ENCODE peak calls at places on chromosomes 1 and 21, in eight cellular contexts. Z is GM23338; B is SW 1271; H is T-helper 22 cell; R is AML-193; F is stimulated activated CD8-positive, alpha-beta memory T cell treated with anti-CD3 and anti-CD28 coated beads, Interleukin-7, amount 100 ng/mL, for 1 hour; D is activated naive CD4-positive, alpha-beta T cell treated with Interleukin-2 at 50 U/mL for 16 hours; E is heart left ventricle. P is an unnamed sample.
A peak's percentile ranks its signal among the peaks of the same experiment; 100 is the strongest.

GRCh38 chr1:226608699-226609505 is 60.3 kb downstream of the STUM start:
- DNase-seq in H (peak; percentile 40), E (peak; percentile 66), R (peak; percentile 41), F (peak; percentile 27), Z (peak; percentile 91), B (peak; percentile 9), D (peak; percentile 69), P (no peak)

GRCh38 chr1:20480261-20481157 is 5.5 kb downstream of the CAMK2N1 start:
- DNase-seq in R (no peak), D (no peak), B (no peak), F (no peak), H (no peak), Z (no peak), E (no peak), P (no peak)

GRCh38 chr21:34926784-34927548 is 122.1 kb downstream of the RUNX1 start:
- DNase-seq in Z (no peak), B (no peak), E (no peak), R (no peak), D (no peak), F (no peak), H (no peak), P (no peak)

GRCh38 chr1:194117582-194117981 is 931.2 kb upstream of the B3GALT2 start:
- DNase-seq in R (no peak), B (no peak), H (no peak), F (no peak), Z (peak; percentile 86), E (no peak), D (no peak), P (no peak)

GRCh38 chr21:34609244-34609950 is 5.5 kb downstream of the RCAN1 start:
- DNase-seq in Z (no peak), B (no peak), F (no peak), D (no peak), R (no peak), E (no peak), H (no peak), P (no peak)

GRCh38 chr21:41627428-41627827 is 119.5 kb upstream of the TMPRSS2 start:
- DNase-seq in E (no peak), R (no peak), F (no peak), Z (no peak), D (no peak), B (no peak), H (no peak), P (no peak)

GRCh38 chr1:180231506-180232420 is 1.7 kb downstream of the LHX4 start:
- DNase-seq in B (peak; percentile 70), D (no peak), F (no peak), H (no peak), R (no peak), Z (peak; percentile 85), E (no peak), P (no peak)

GRCh38 chr1:92567211-92567868 is 80.6 kb upstream of the GFI1 start:
- DNase-seq in R (peak; percentile 70), Z (no peak), D (no peak), F (no peak), E (no peak), B (no peak), H (no peak), P (no peak)

GRCh38 chr1:73765551-73766233 is 432.3 kb downstream of the LRRIQ3 start:
- DNase-seq in Z (no peak), R (no peak), E (no peak), F (no peak), B (no peak), D (no peak), H (no peak), P (no peak)

GRCh38 chr1:63731117-63732043 is 42.4 kb upstream of the ROR1 start:
- DNase-seq in R (no peak), H (no peak), F (no peak), D (no peak), E (no peak), B (peak; percentile 90), Z (peak; percentile 96), P (no peak)

GRCh38 chr1:225418059-225418458 is 9.8 kb downstream of the LBR start:
- DNase-seq in E (no peak), R (no peak), Z (no peak), F (no peak), B (no peak), D (no peak), H (no peak), P (no peak)

GRCh38 chr21:20570824-20571232 is 427.4 kb upstream of the NCAM2 start:
- DNase-seq in B (peak; percentile 3), R (no peak), F (no peak), D (no peak), E (no peak), H (no peak), Z (peak; percentile 90), P (no peak)

GRCh38 chr1:10751561-10752085 is 44.8 kb downstream of the CASZ1 start:
- DNase-seq in H (no peak), B (no peak), F (no peak), E (no peak), D (no peak), R (no peak), Z (no peak), P (no peak)

GRCh38 chr1:201559679-201560162 is 20.8 kb downstream of the NAV1 start:
- DNase-seq in H (peak; percentile 23), E (peak; percentile 83), D (peak; percentile 66), Z (peak; percentile 93), B (peak; percentile 57), F (peak; percentile 22), R (peak; percentile 60), P (peak; percentile 84)

GRCh38 chr1:145702052-145702451 is 5.1 kb downstream of the PDZK1 start:
- DNase-seq in E (no peak), B (no peak), Z (no peak), D (no peak), F (no peak), H (no peak), R (no peak), P (no peak)

GRCh38 chr1:44895919-44896734 is 53.1 kb upstream of the PTCH2 start:
- DNase-seq in F (no peak), D (no peak), B (no peak), R (no peak), E (no peak), H (no peak), Z (no peak), P (no peak)

GRCh38 chr1:19533626-19534025 is 48.3 kb upstream of the CAPZB start:
- DNase-seq in H (no peak), Z (no peak), B (no peak), F (no peak), D (no peak), R (no peak), E (peak; percentile 64), P (no peak)

GRCh38 chr21:33541756-33542639 is at the start of gene GART:
- DNase-seq in H (peak; percentile 75), D (peak; percentile 87), R (peak; percentile 55), B (peak; percentile 55), Z (peak; percentile 94), F (peak; percentile 62), E (peak; percentile 88), P (peak; percentile 86)

GRCh38 chr1:100539836-100540536 is 2.0 kb downstream of the GPR88 start:
- DNase-seq in Z (peak; percentile 66), H (no peak), E (peak; percentile 37), B (no peak), F (no peak), D (peak; percentile 23), R (no peak), P (no peak)

GRCh38 chr21:44419679-44420078 is 35.6 kb upstream of the LRRC3 start:
- DNase-seq in B (no peak), E (no peak), F (no peak), D (no peak), R (no peak), H (no peak), Z (no peak), P (peak; percentile 29)

GRCh38 chr1:94720091-94720793 is 99.9 kb upstream of the SLC44A3 start:
- DNase-seq in B (no peak), D (no peak), R (peak; percentile 95), H (no peak), Z (no peak), E (no peak), F (no peak), P (no peak)

GRCh38 chr1:39080269-39080826 is 54.2 kb downstream of the NDUFS5 start:
- DNase-seq in R (no peak), Z (no peak), F (no peak), B (no peak), E (no peak), D (no peak), H (no peak), P (no peak)

GRCh38 chr1:107532318-107532717 is 391.5 kb downstream of the NTNG1 start:
- DNase-seq in B (no peak), D (no peak), F (no peak), R (no peak), E (no peak), Z (no peak), H (no peak), P (no peak)

GRCh38 chr1:113265196-113265595 is 125.1 kb upstream of the MAGI3 start:
- DNase-seq in B (no peak), H (no peak), F (no peak), Z (no peak), E (no peak), D (no peak), R (no peak), P (no peak)

GRCh38 chr21:38917045-38917774 is 111.5 kb downstream of the ETS2 start:
- DNase-seq in F (no peak), R (no peak), B (no peak), Z (no peak), E (no peak), H (no peak), D (no peak), P (peak; percentile 63)

GRCh38 chr1:34373912-34374311 is 197.2 kb downstream of the C1orf94 start:
- DNase-seq in D (no peak), R (no peak), B (no peak), Z (no peak), H (no peak), E (no peak), F (no peak), P (no peak)

GRCh38 chr1:112694363-112694929 is 12.5 kb downstream of the RHOC start:
- DNase-seq in E (no peak), B (no peak), Z (no peak), R (no peak), F (no peak), D (no peak), H (no peak), P (peak; percentile 35)

GRCh38 chr1:97636941-97637340 is 283.9 kb downstream of the DPYD start:
- DNase-seq in E (no peak), R (no peak), Z (no peak), F (no peak), D (no peak), B (no peak), H (no peak), P (no peak)

GRCh38 chr1:85282424-85282823 is 6.0 kb upstream of the BCL10 start:
- DNase-seq in D (no peak), H (no peak), Z (peak; percentile 89), R (no peak), B (peak; percentile 32), E (no peak), F (no peak), P (no peak)

GRCh38 chr21:38498057-38498833 is at the start of gene ERG:
- DNase-seq in R (no peak), F (no peak), Z (no peak), E (peak; percentile 67), B (no peak), D (no peak), H (no peak), P (no peak)

GRCh38 chr1:17096584-17096983 is 22.7 kb downstream of the PADI2 start:
- DNase-seq in E (no peak), D (no peak), F (no peak), R (no peak), B (no peak), H (no peak), Z (no peak), P (no peak)

GRCh38 chr1:15923241-15923640 is 52.7 kb downstream of the ZBTB17 start:
- DNase-seq in Z (no peak), D (no peak), F (no peak), H (no peak), R (no peak), B (peak; percentile 43), E (no peak), P (no peak)

GRCh38 chr1:200367841-200368534 is 41.8 kb downstream of the ZNF281 start:
- DNase-seq in E (peak; percentile 34), H (no peak), R (peak; percentile 79), Z (no peak), F (no peak), D (no peak), B (no peak), P (no peak)

GRCh38 chr1:35857830-35858229 is 25.2 kb upstream of the AGO1 start:
- DNase-seq in F (no peak), B (peak; percentile 20), H (no peak), D (no peak), E (no peak), Z (peak; percentile 47), R (peak; percentile 36), P (no peak)

P was measured in ureter.